ENCODE peak calls at places on chromosomes 7 and 10, in seven cellular contexts. D, R, H, Q, T, S and G are unnamed samples.

GRCh38 chr7:33581239-33581638 is 324.1 kb upstream of the BMPER start:
- DNase-seq in H (no peak), R (no peak), S (no peak), T (no peak), Q (no peak), D (no peak), G (no peak)

GRCh38 chr7:64877714-64878610 is 25.1 kb upstream of the ZNF273 start:
- DNase-seq in T (no peak), D (peak; percentile 2), R (no peak), Q (peak; percentile 0), S (no peak), H (no peak), G (no peak)

GRCh38 chr10:58399410-58399809 is 14.2 kb downstream of the TFAM start:
- DNase-seq in T (no peak), H (no peak), Q (no peak), S (no peak), R (no peak), D (no peak), G (no peak)

GRCh38 chr10:126663328-126663727 is 7.2 kb downstream of the C10orf90 start:
- DNase-seq in S (no peak), Q (no peak), T (no peak), D (no peak), R (peak; percentile 55), H (peak; percentile 90), G (no peak)

GRCh38 chr10:95485030-95485429 is 76.1 kb downstream of the SORBS1 start:
- DNase-seq in S (no peak), R (no peak), Q (no peak), D (no peak), H (no peak), T (no peak), G (no peak)

GRCh38 chr7:131836733-131837132 is 280.3 kb upstream of the PODXL start:
- DNase-seq in H (no peak), D (no peak), R (no peak), Q (no peak), T (no peak), S (no peak), G (no peak)

GRCh38 chr10:92506336-92506735 is 67.6 kb downstream of the IDE start:
- DNase-seq in D (no peak), R (no peak), T (no peak), Q (no peak), S (no peak), H (no peak), G (no peak)

GRCh38 chr7:130493275-130493868 is 1.5 kb downstream of the MEST start:
- DNase-seq in D (no peak), T (no peak), H (no peak), S (no peak), R (peak; percentile 38), Q (no peak), G (no peak)

GRCh38 chr7:99352247-99352646 is 22.3 kb upstream of the ARPC1B start:
- DNase-seq in D (no peak), H (no peak), S (no peak), T (no peak), R (no peak), Q (no peak), G (no peak)

GRCh38 chr10:18658301-18658991 is 785 bp upstream of the ARL5B start:
- DNase-seq in H (no peak), Q (peak; percentile 9), T (no peak), S (no peak), D (no peak), R (peak; percentile 62), G (no peak)

GRCh38 chr10:132667613-132668394 is 118.1 kb downstream of the NKX6-2 start:
- DNase-seq in T (no peak), R (peak; percentile 73), H (no peak), S (no peak), Q (no peak), D (no peak), G (no peak)

GRCh38 chr10:60958892-60959601 is 15.1 kb upstream of the RHOBTB1 start:
- DNase-seq in D (no peak), S (no peak), T (no peak), H (no peak), R (peak; percentile 51), Q (no peak), G (no peak)